ENCODE peak calls at places on chromosomes 5 and 9, in eight cellular contexts. K is testis, I is WERI-Rb-1, G is right lobe of liver, F is dorsolateral prefrontal cortex, V is tibial artery, O is thoracic aorta, H is fibroblast of pulmonary artery. W is an unnamed sample.

GRCh38 chr9:35615981-35616680 is 2.1 kb downstream of the CD72 start:
- DNase-seq in K (no peak), I (no peak), G (no peak), F (no peak), V (no peak), O (no peak), H (no peak), W (no peak)

GRCh38 chr9:111474385-111474784 is 9.8 kb downstream of the ECPAS start:
- DNase-seq in K (no peak), I (no peak), G (no peak), F (no peak), V (no peak), O (no peak), H (no peak), W (no peak)

GRCh38 chr9:131485728-131486381 is 16.9 kb upstream of the POMT1 start:
- DNase-seq in K (no peak), I (no peak), G (no peak), F (no peak), V (no peak), O (no peak), H (no peak), W (no peak)

GRCh38 chr9:30235068-30235467 is 2149.4 kb upstream of the ACO1 start:
- DNase-seq in K (no peak), I (no peak), G (no peak), F (no peak), V (no peak), O (no peak), H (no peak), W (no peak)

GRCh38 chr5:179872356-179873160 is 13.9 kb upstream of the MRNIP start:
- DNase-seq in K (no peak), I (no peak), G (no peak), F (no peak), V (no peak), O (no peak), H (no peak), W (no peak)

GRCh38 chr9:135468866-135469521 is 10.6 kb upstream of the PPP1R26 start:
- DNase-seq in K (no peak), I (peak; percentile 72), G (no peak), F (no peak), V (no peak), O (no peak), H (peak; percentile 31), W (no peak)

GRCh38 chr5:96844476-96844990 is 31.8 kb upstream of the ERAP2 start:
- DNase-seq in K (no peak), I (no peak), G (no peak), F (no peak), V (no peak), O (no peak), H (no peak), W (no peak)

GRCh38 chr5:122009436-122009835 is 47.7 kb downstream of the SRFBP1 start:
- DNase-seq in K (no peak), I (no peak), G (no peak), F (no peak), V (no peak), O (no peak), H (no peak), W (no peak)

GRCh38 chr9:25964239-25964638 is 286.0 kb upstream of the TUSC1 start:
- DNase-seq in K (peak; percentile 75), I (peak; percentile 53), G (no peak), F (no peak), V (no peak), O (no peak), H (peak; percentile 85), W (no peak)

GRCh38 chr5:96284727-96285389 is 148.2 kb downstream of the PCSK1 start:
- DNase-seq in K (no peak), I (no peak), G (no peak), F (no peak), V (no peak), O (no peak), H (no peak), W (no peak)

GRCh38 chr5:150661086-150661485 is at the start of gene MYOZ3:
- DNase-seq in K (no peak), I (no peak), G (peak; percentile 40), F (no peak), V (no peak), O (no peak), H (no peak), W (no peak)

GRCh38 chr9:74861773-74862172 is 25.9 kb downstream of the TRPM6 start:
- DNase-seq in K (no peak), I (no peak), G (no peak), F (no peak), V (no peak), O (no peak), H (no peak), W (no peak)

GRCh38 chr5:139698461-139699146 is 50.5 kb downstream of the CXXC5 start:
- DNase-seq in K (peak; percentile 74), I (no peak), G (no peak), F (peak; percentile 79), V (peak; percentile 82), O (no peak), H (peak; percentile 71), W (peak; percentile 94)

DNA sequence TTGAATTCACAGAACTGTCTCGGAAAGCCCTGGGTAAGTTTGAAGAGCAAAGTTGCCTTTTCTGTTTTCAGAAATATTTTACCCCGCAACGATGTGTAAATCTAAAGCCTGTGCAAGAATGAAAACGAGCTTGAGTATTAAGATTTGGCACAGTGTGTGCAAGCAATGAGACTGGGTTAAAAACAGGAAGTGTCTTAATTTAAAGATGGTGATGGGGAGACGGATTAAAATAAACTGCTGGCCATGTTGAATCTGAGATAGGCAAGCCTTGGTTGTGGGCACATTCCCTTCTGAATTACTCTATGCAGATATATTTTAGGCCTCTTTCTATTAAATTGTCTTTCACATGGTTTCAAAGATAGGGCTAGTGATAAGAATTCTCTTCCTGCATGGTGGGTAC is 294.2 kb upstream of the DMRT1 start:
- DNase-seq in K (no peak), I (no peak), G (no peak), F (no peak), V (no peak), O (no peak), H (no peak), W (no peak)
- H3K4me3 ChIP-seq in K (no peak overlapping the region), I (no peak overlapping the region), G (no peak overlapping the region), F (peak overlapping the region; percentile 12), V (no peak overlapping the region), O (peak overlapping the region; percentile 32), H (no peak overlapping the region), W (no peak overlapping the region)

GRCh38 chr5:133589286-133589685 is 23.1 kb downstream of the FSTL4 start:
- DNase-seq in K (no peak), I (no peak), G (no peak), F (no peak), V (no peak), O (no peak), H (no peak), W (no peak)
- TF ChIP-seq CTCF in K (no peak), I (peak; percentile 16), G (no peak), F (no peak), V (no peak), O (no peak), H (no peak), W (no peak)

GRCh38 chr9:71879644-71880174 is 31.3 kb downstream of the ABHD17B start:
- DNase-seq in K (no peak), I (no peak), G (no peak), F (no peak), V (no peak), O (no peak), H (no peak), W (no peak)

GRCh38 chr9:71878327-71879274 is 32.4 kb downstream of the ABHD17B start:
- DNase-seq in K (peak; percentile 37), I (no peak), G (no peak), F (no peak), V (no peak), O (no peak), H (no peak), W (no peak)

GRCh38 chr9:71876106-71876505 is 34.9 kb downstream of the ABHD17B start:
- DNase-seq in K (no peak), I (no peak), G (no peak), F (no peak), V (no peak), O (no peak), H (no peak), W (no peak)

DNA sequence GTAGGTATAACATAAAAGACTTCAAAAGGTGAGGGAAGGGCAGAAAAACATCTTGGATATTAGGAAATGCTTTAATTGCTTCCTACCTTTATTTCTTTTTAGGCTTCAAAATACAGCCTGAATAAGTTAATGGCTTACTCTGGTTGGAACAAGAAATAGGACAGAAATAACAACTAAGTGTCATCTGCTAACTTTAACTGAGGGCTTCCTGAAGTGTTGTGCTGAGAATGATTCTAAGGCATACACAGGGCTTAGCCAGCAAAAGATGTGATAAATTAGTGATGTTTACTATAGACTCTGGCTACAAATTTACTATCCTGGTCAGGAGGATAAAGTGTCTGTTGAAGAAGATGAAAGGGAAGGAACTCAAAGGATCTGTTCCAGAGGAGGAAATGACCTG is 34.2 kb downstream of the ABHD17B start:
- DNase-seq in K (no peak), I (no peak), G (no peak), F (no peak), V (no peak), O (no peak), H (no peak), W (no peak)
- H3K4me3 ChIP-seq in K (no peak overlapping the region), I (no peak overlapping the region), G (no peak overlapping the region), F (no peak overlapping the region), V (no peak overlapping the region), O (no peak overlapping the region), H (no peak overlapping the region), W (no peak overlapping the region)

DNA sequence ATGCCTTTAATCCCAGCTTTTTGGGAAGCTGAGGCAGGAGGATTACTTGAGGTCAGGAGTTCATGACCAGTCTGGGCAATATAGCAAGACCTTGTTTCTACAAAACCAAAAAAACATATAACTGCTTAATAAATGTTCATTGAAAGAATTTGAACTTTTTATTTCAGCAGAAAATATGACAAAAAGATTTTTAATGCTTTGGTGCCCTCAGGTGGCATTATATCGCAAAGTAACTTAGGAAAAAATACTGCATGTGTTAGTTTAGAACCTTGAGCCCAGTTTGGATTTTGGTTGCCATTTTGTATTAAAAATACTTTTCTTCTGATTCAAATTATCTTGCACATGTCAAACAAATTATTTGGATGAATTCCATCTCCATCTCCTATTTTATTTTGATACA is 103.2 kb downstream of the GPBP1 start:
- DNase-seq in K (no peak), I (no peak), G (no peak), F (no peak), V (no peak), O (no peak), H (peak; percentile 68), W (no peak)
- TF ChIP-seq CTCF in K (no peak), I (no peak), G (peak; percentile 8), F (no peak), V (no peak), O (no peak), H (peak; percentile 36), W (no peak)

GRCh38 chr9:95793924-95794828 is 81.3 kb upstream of the ERCC6L2 start:
- DNase-seq in K (no peak), I (no peak), G (no peak), F (no peak), V (no peak), O (no peak), H (peak; percentile 93), W (no peak)
- H3K4me3 ChIP-seq in K (no peak overlapping the region), I (no peak overlapping the region), G (no peak overlapping the region), F (no peak overlapping the region), V (no peak overlapping the region), O (no peak overlapping the region), H (no peak overlapping the region), W (no peak overlapping the region)

W was measured in kidney.